ENCODE peak calls at places on chromosomes 3 and 15, in seven cellular contexts. R is substantia nigra, B is suprapubic skin, S is hepatocyte, I is transverse colon, E is GM23338, W is esophagus squamous epithelium. Y is an unnamed sample.

GRCh38 chr15:90550919-90551318 is 21.2 kb downstream of the CRTC3 start:
- DNase-seq in R (no peak), B (no peak), S (no peak), I (no peak), E (no peak), W (no peak), Y (no peak)

GRCh38 chr3:95434436-95434835 is 1371.6 kb downstream of the NSUN3 start:
- DNase-seq in R (no peak), B (no peak), S (no peak), I (no peak), E (no peak), W (no peak), Y (no peak)

GRCh38 chr3:161413127-161413854 is 42.0 kb upstream of the SPTSSB start:
- DNase-seq in R (peak), B (no peak), S (no peak), I (no peak), E (no peak), W (no peak), Y (peak)

GRCh38 chr15:23074684-23075083 is 35.3 kb upstream of the TUBGCP5 start:
- DNase-seq in R (no peak), B (no peak), S (no peak), I (no peak), E (no peak), W (no peak), Y (no peak)

GRCh38 chr15:58771621-58772235 is 626 bp downstream of the MINDY2 start:
- DNase-seq in R (peak), B (no peak), S (peak), I (peak), E (peak), W (no peak), Y (peak)

GRCh38 chr15:67840747-67841634 is 1.1 kb upstream of the RNU6-1 start:
- DNase-seq in R (peak), B (peak), S (peak), I (peak), E (no peak), W (no peak), Y (no peak)

GRCh38 chr3:112097378-112097777 is 11.2 kb downstream of the C3orf52 start:
- DNase-seq in R (no peak), B (no peak), S (peak), I (peak), E (no peak), W (no peak), Y (no peak)

GRCh38 chr3:63774776-63775175 is 44.3 kb upstream of the C3orf49 start:
- DNase-seq in R (no peak), B (no peak), S (no peak), I (no peak), E (no peak), W (no peak), Y (no peak)

GRCh38 chr15:64032327-64032726 is 14.0 kb downstream of the DAPK2 start:
- DNase-seq in R (no peak), B (no peak), S (no peak), I (no peak), E (no peak), W (no peak), Y (no peak)

GRCh38 chr3:126957776-126958637 is 24.9 kb upstream of the PLXNA1 start:
- DNase-seq in R (no peak), B (no peak), S (no peak), I (no peak), E (no peak), W (no peak), Y (no peak)

GRCh38 chr3:105414841-105415240 is 48.1 kb downstream of the ALCAM start:
- DNase-seq in R (no peak), B (no peak), S (peak), I (no peak), E (no peak), W (no peak), Y (no peak)

GRCh38 chr3:150082898-150083652 is 112.4 kb upstream of the PFN2 start:
- DNase-seq in R (no peak), B (no peak), S (no peak), I (no peak), E (no peak), W (no peak), Y (no peak)

GRCh38 chr3:61053781-61054496 is 197.3 kb downstream of the FHIT start:
- DNase-seq in R (no peak), B (no peak), S (peak), I (no peak), E (no peak), W (no peak), Y (no peak)

GRCh38 chr3:13712682-13713180 is 163.8 kb downstream of the FBLN2 start:
- DNase-seq in R (no peak), B (peak), S (no peak), I (no peak), E (no peak), W (no peak), Y (no peak)

GRCh38 chr3:128415773-128416577 is 50.7 kb downstream of the DNAJB8 start:
- DNase-seq in R (no peak), B (no peak), S (no peak), I (no peak), E (no peak), W (no peak), Y (no peak)

GRCh38 chr15:71532994-71533393 is 277.4 kb upstream of the NR2E3 start:
- DNase-seq in R (no peak), B (no peak), S (no peak), I (no peak), E (peak), W (no peak), Y (no peak)

GRCh38 chr3:49004352-49005297 is 2.6 kb upstream of the WDR6 start:
- DNase-seq in R (no peak), B (no peak), S (no peak), I (peak), E (no peak), W (no peak), Y (no peak)

GRCh38 chr3:17213102-17213501 is 328.3 kb downstream of the PLCL2 start:
- DNase-seq in R (no peak), B (no peak), S (no peak), I (no peak), E (no peak), W (no peak), Y (no peak)

GRCh38 chr3:48938156-48938555 is 19.5 kb downstream of the ARIH2 start:
- DNase-seq in R (no peak), B (no peak), S (no peak), I (no peak), E (no peak), W (no peak), Y (no peak)

GRCh38 chr15:74208496-74208895 is 5.9 kb upstream of the STRA6 start:
- DNase-seq in R (no peak), B (no peak), S (no peak), I (no peak), E (peak), W (no peak), Y (no peak)

GRCh38 chr3:8575364-8576104 is 69.1 kb downstream of the SSUH2 start:
- DNase-seq in R (no peak), B (no peak), S (no peak), I (no peak), E (no peak), W (no peak), Y (no peak)

GRCh38 chr15:63917588-63918316 is 84.0 kb upstream of the HERC1 start:
- DNase-seq in R (no peak), B (no peak), S (no peak), I (no peak), E (no peak), W (no peak), Y (peak)

GRCh38 chr3:182959474-182960350 is 20.6 kb downstream of the DCUN1D1 start:
- DNase-seq in R (no peak), B (no peak), S (no peak), I (no peak), E (no peak), W (no peak), Y (no peak)

GRCh38 chr3:175606650-175607318 is 747.6 kb downstream of the NAALADL2 start:
- DNase-seq in R (no peak), B (no peak), S (no peak), I (no peak), E (no peak), W (no peak), Y (no peak)

DNA sequence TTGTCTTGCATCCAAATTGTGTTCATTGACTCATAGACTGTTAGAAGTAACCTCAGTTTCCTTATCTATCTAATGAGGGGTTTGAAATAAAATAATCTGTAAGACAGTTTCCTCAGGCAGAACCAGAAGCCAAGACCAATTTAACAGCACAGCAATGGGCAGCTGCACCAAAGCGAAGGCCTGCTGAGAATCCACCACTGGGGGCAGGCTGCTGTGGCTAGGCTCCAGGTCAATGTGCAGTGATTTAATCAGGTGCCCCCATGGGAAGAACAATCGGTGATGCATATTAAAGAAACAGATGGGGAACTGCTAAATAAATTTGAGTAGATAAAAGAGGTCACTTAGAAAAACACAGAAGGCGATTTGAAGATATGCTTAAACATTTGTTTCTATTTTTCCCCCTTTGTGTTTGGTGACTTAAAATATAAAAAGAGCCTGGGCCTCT is 28.0 kb upstream of the TMOD3 start:
- DNase-seq in R (no peak), B (no peak), S (peak), I (no peak), E (peak), W (no peak), Y (peak)
- H3K27ac ChIP-seq in R (no peak), B (no peak), S (no peak), I (no peak), E (no peak), W (no peak), Y (no peak)

GRCh38 chr15:66758844-66759243 is 56.8 kb downstream of the SMAD6 start:
- DNase-seq in R (no peak), B (no peak), S (no peak), I (no peak), E (no peak), W (no peak), Y (no peak)

GRCh38 chr15:66755298-66756068 is 53.4 kb downstream of the SMAD6 start:
- DNase-seq in R (no peak), B (no peak), S (no peak), I (no peak), E (no peak), W (no peak), Y (no peak)

GRCh38 chr15:66756220-66756769 is 54.3 kb downstream of the SMAD6 start:
- DNase-seq in R (no peak), B (no peak), S (no peak), I (no peak), E (no peak), W (no peak), Y (no peak)

GRCh38 chr15:66757030-66757429 is 55.0 kb downstream of the SMAD6 start:
- DNase-seq in R (no peak), B (no peak), S (no peak), I (no peak), E (no peak), W (no peak), Y (no peak)

GRCh38 chr15:66757521-66757920 is 55.5 kb downstream of the SMAD6 start:
- DNase-seq in R (no peak), B (no peak), S (no peak), I (no peak), E (no peak), W (no peak), Y (no peak)
- H3K27ac ChIP-seq in R (no peak), B (peak), S (peak), I (no peak), E (no peak), W (no peak), Y (no peak)

GRCh38 chr15:101114610-101115009 is 137.2 kb downstream of the CHSY1 start:
- DNase-seq in R (no peak), B (no peak), S (no peak), I (no peak), E (no peak), W (no peak), Y (no peak)

GRCh38 chr15:101115887-101116680 is 135.8 kb downstream of the CHSY1 start:
- DNase-seq in R (peak), B (no peak), S (peak), I (no peak), E (no peak), W (no peak), Y (peak)

GRCh38 chr15:101116681-101116976 is 135.2 kb downstream of the CHSY1 start:
- DNase-seq in R (no peak), B (no peak), S (no peak), I (no peak), E (no peak), W (no peak), Y (no peak)

GRCh38 chr15:101114146-101114545 is 137.7 kb downstream of the CHSY1 start:
- DNase-seq in R (no peak), B (no peak), S (no peak), I (no peak), E (no peak), W (no peak), Y (no peak)

GRCh38 chr15:101115318-101115886 is 136.4 kb downstream of the CHSY1 start:
- DNase-seq in R (no peak), B (no peak), S (no peak), I (no peak), E (no peak), W (no peak), Y (no peak)
- H3K27ac ChIP-seq in R (peak), B (no peak), S (peak), I (no peak), E (no peak), W (no peak), Y (peak)

DNA sequence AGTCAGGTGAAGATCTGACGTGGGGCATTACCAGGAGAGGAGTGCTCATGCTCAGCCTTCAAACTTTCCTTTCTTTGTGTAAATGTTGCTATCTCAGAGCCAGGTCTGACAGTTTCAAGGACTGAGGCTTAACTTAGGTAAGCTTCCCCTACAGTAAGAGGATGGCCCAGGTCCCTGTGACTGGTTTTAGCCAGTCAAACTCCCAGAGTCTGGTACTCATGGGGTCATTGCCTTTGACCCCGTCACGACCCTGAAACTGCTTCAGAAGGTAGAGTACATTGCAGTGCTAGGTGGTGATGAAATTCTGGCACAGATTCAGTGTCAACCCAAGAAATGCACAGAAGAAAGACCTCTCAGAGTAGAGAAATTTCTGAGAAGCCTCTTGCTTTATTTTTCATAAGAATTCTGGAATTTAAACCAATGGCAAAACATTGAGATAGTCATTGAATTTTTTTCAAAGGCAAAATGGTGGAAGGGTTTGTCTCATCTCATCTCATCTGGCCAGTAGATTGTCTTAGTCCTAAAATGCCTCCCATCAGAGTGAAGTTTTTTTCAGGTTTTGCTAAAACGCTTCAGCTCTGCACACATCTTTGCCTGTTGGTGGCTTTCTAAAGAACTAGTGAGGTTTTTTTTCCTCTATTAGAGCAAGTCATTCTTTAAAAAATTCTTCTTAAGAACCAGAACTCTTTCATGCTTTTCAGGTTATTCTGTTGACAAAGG is 23.2 kb downstream of the ZBTB38 start:
- DNase-seq in R (no peak), B (no peak), S (peak), I (no peak), E (no peak), W (no peak), Y (no peak)
- H3K27ac ChIP-seq in R (peak), B (no peak), S (peak), I (no peak), E (no peak), W (no peak), Y (no peak)

GRCh38 chr15:96322401-96323249 is 7.9 kb upstream of the NR2F2 start:
- DNase-seq in R (no peak), B (no peak), S (peak), I (no peak), E (peak), W (no peak), Y (no peak)

GRCh38 chr15:96323250-96324162 is 7.0 kb upstream of the NR2F2 start:
- DNase-seq in R (no peak), B (no peak), S (no peak), I (no peak), E (peak), W (no peak), Y (no peak)

GRCh38 chr15:96324192-96324895 is 6.2 kb upstream of the NR2F2 start:
- DNase-seq in R (no peak), B (no peak), S (no peak), I (no peak), E (no peak), W (no peak), Y (no peak)

GRCh38 chr15:96321422-96322391 is 8.8 kb upstream of the NR2F2 start:
- DNase-seq in R (no peak), B (no peak), S (peak), I (no peak), E (peak), W (no peak), Y (peak)

GRCh38 chr15:96320703-96321421 is 9.6 kb upstream of the NR2F2 start:
- DNase-seq in R (no peak), B (no peak), S (no peak), I (no peak), E (no peak), W (no peak), Y (no peak)
- H3K27ac ChIP-seq in R (peak), B (peak), S (peak), I (peak), E (no peak), W (peak), Y (peak)

DNA sequence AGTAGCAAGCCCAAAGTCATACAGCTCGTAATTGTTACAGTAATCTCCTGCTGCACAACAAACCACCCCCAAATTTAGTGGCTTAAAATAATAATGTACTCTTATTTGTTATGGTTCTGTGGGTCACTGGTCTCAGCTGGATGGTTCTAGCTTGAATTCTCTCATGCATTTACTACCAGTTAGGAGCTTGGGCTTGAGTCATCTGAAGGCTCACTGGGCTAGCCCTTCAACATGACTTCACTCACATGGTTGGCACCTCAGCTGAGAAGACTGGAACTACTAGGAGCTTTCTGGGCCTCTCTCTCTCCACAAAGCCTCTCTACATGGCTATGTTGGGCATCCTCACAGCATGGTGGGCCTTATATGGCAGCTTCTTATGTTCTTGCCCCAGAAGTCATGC is 12.5 kb downstream of the PCOLCE2 start:
- DNase-seq in R (no peak), B (no peak), S (no peak), I (no peak), E (no peak), W (no peak), Y (no peak)
- H3K27ac ChIP-seq in R (no peak), B (no peak), S (no peak), I (no peak), E (no peak), W (no peak), Y (no peak)

GRCh38 chr3:151911462-151911861 is 38.0 kb downstream of the SUCNR1 start:
- DNase-seq in R (no peak), B (no peak), S (no peak), I (no peak), E (no peak), W (no peak), Y (no peak)

GRCh38 chr3:151908399-151908798 is 35.0 kb downstream of the SUCNR1 start:
- DNase-seq in R (no peak), B (no peak), S (no peak), I (no peak), E (no peak), W (no peak), Y (no peak)

GRCh38 chr3:151909720-151910405 is 36.4 kb downstream of the SUCNR1 start:
- DNase-seq in R (no peak), B (no peak), S (no peak), I (no peak), E (no peak), W (no peak), Y (no peak)

GRCh38 chr3:151916781-151917180 is 43.3 kb downstream of the SUCNR1 start:
- DNase-seq in R (no peak), B (no peak), S (no peak), I (no peak), E (no peak), W (no peak), Y (no peak)

GRCh38 chr3:151912041-151912440 is 38.6 kb downstream of the SUCNR1 start:
- DNase-seq in R (no peak), B (no peak), S (no peak), I (no peak), E (no peak), W (no peak), Y (no peak)
- H3K27ac ChIP-seq in R (no peak), B (no peak), S (no peak), I (no peak), E (no peak), W (no peak), Y (no peak)

Y was measured in heart right ventricle.